ENCODE peak calls at places on chromosome 16, in six cellular contexts. A, Y, R, B, F and X are unnamed samples.
A peak's percentile ranks its signal among the peaks of the same experiment; 100 is the strongest.

GRCh38 chr16:55257971-55258613 is 65.9 kb upstream of the IRX6 start:
- DNase-seq in A (peak; percentile 79), Y (peak; percentile 51), R (peak; percentile 40), B (peak; percentile 77), F (peak; percentile 72), X (no peak)

GRCh38 chr16:787978-788398 is at the start of gene RPUSD1:
- DNase-seq in A (no peak), Y (no peak), R (no peak), B (no peak), F (no peak), X (no peak)

GRCh38 chr16:82440336-82440735 is 186.4 kb upstream of the CDH13 start:
- DNase-seq in A (peak; percentile 79), Y (no peak), R (no peak), B (no peak), F (peak; percentile 20), X (no peak)

GRCh38 chr16:65111306-65111705 is 10.6 kb downstream of the CDH11 start:
- DNase-seq in A (no peak), Y (no peak), R (no peak), B (no peak), F (no peak), X (no peak)

GRCh38 chr16:50326835-50327465 is 41.8 kb downstream of the BRD7 start:
- DNase-seq in A (peak; percentile 68), Y (peak; percentile 68), R (peak; percentile 38), B (no peak), F (no peak), X (no peak)

GRCh38 chr16:66304151-66304550 is 62.3 kb upstream of the CDH5 start:
- DNase-seq in A (no peak), Y (no peak), R (no peak), B (no peak), F (no peak), X (no peak)

GRCh38 chr16:2938206-2938605 is 25.9 kb upstream of the KREMEN2 start:
- DNase-seq in A (no peak), Y (no peak), R (no peak), B (no peak), F (no peak), X (no peak)

GRCh38 chr16:72099377-72099818 is 5.8 kb downstream of the DHX38 start:
- DNase-seq in A (peak; percentile 76), Y (peak; percentile 67), R (peak; percentile 68), B (peak; percentile 60), F (peak; percentile 37), X (peak; percentile 7)

GRCh38 chr16:17364319-17365210 is 106.2 kb downstream of the XYLT1 start:
- DNase-seq in A (no peak), Y (no peak), R (no peak), B (no peak), F (no peak), X (peak; percentile 96)

GRCh38 chr16:72061564-72061963 is 1.5 kb upstream of the HPR start:
- DNase-seq in A (no peak), Y (no peak), R (no peak), B (no peak), F (no peak), X (no peak)

GRCh38 chr16:10920726-10921427 is 21.4 kb downstream of the DEXI start:
- DNase-seq in A (no peak), Y (no peak), R (no peak), B (peak; percentile 83), F (no peak), X (no peak)

GRCh38 chr16:87836844-87837581 is 32.3 kb downstream of the SLC7A5 start:
- DNase-seq in A (peak; percentile 48), Y (no peak), R (no peak), B (no peak), F (no peak), X (no peak)

GRCh38 chr16:80317132-80318098 is 223.4 kb upstream of the DYNLRB2 start:
- DNase-seq in A (peak; percentile 34), Y (no peak), R (no peak), B (no peak), F (no peak), X (no peak)

GRCh38 chr16:11665071-11665491 is 3.2 kb upstream of the SNN start:
- DNase-seq in A (peak; percentile 55), Y (peak; percentile 76), R (no peak), B (no peak), F (no peak), X (no peak)

GRCh38 chr16:64406661-64407267 is 715.1 kb downstream of the CDH11 start:
- DNase-seq in A (peak; percentile 7), Y (no peak), R (no peak), B (no peak), F (no peak), X (no peak)

GRCh38 chr16:84052071-84052622 is 9.6 kb upstream of the SLC38A8 start:
- DNase-seq in A (no peak), Y (no peak), R (no peak), B (peak; percentile 49), F (no peak), X (no peak)

GRCh38 chr16:19520861-19521331 is 1.0 kb downstream of the GDE1 start:
- DNase-seq in A (no peak), Y (peak; percentile 10), R (peak; percentile 24), B (no peak), F (no peak), X (no peak)

GRCh38 chr16:69707920-69708683 is 18.3 kb downstream of the NQO1 start:
- DNase-seq in A (no peak), Y (no peak), R (no peak), B (no peak), F (no peak), X (no peak)

GRCh38 chr16:31071861-31072260 is 2.2 kb downstream of the ZNF668 start:
- DNase-seq in A (peak; percentile 28), Y (no peak), R (peak; percentile 18), B (no peak), F (no peak), X (peak; percentile 79)

GRCh38 chr16:49632798-49633189 is 223.1 kb downstream of the ZNF423 start:
- DNase-seq in A (no peak), Y (no peak), R (no peak), B (no peak), F (no peak), X (no peak)

GRCh38 chr16:57916735-57917450 is 54.0 kb downstream of the CNGB1 start:
- DNase-seq in A (no peak), Y (no peak), R (no peak), B (no peak), F (no peak), X (no peak)

GRCh38 chr16:30875881-30876791 is 17.7 kb downstream of the BCL7C start:
- DNase-seq in A (peak; percentile 31), Y (peak; percentile 80), R (no peak), B (no peak), F (no peak), X (no peak)

GRCh38 chr16:81740163-81740562 is 38.9 kb upstream of the PLCG2 start:
- DNase-seq in A (no peak), Y (peak; percentile 93), R (no peak), B (no peak), F (no peak), X (no peak)

GRCh38 chr16:30054959-30055553 is 10.5 kb upstream of the ALDOA start:
- DNase-seq in A (peak; percentile 79), Y (peak; percentile 63), R (no peak), B (no peak), F (no peak), X (no peak)

GRCh38 chr16:11914210-11914758 is 1.5 kb downstream of the GSPT1 start:
- DNase-seq in A (no peak), Y (peak; percentile 37), R (no peak), B (no peak), F (no peak), X (no peak)

GRCh38 chr16:89600427-89600826 is 13.0 kb upstream of the DPEP1 start:
- DNase-seq in A (no peak), Y (no peak), R (no peak), B (no peak), F (no peak), X (no peak)

GRCh38 chr16:89600956-89601355 is 12.5 kb upstream of the DPEP1 start:
- DNase-seq in A (no peak), Y (no peak), R (no peak), B (no peak), F (no peak), X (no peak)

GRCh38 chr16:89602952-89603590 is 10.4 kb upstream of the DPEP1 start:
- DNase-seq in A (no peak), Y (no peak), R (no peak), B (no peak), F (no peak), X (no peak)

GRCh38 chr16:89601906-89602272 is 11.6 kb upstream of the DPEP1 start:
- DNase-seq in A (no peak), Y (no peak), R (no peak), B (no peak), F (no peak), X (no peak)

GRCh38 chr16:89602273-89602951 is 11.0 kb upstream of the DPEP1 start:
- DNase-seq in A (peak; percentile 88), Y (peak; percentile 12), R (peak; percentile 94), B (no peak), F (no peak), X (peak; percentile 81)
- H3K4me3 ChIP-seq in A (no peak overlapping the region), Y (no peak overlapping the region), R (peak overlapping the region; percentile 20), B (no peak overlapping the region), F (no peak overlapping the region), X (peak overlapping the region; percentile 10)

GRCh38 chr16:89060207-89060794 is 33.4 kb upstream of the ACSF3 start:
- DNase-seq in A (no peak), Y (peak; percentile 62), R (no peak), B (no peak), F (no peak), X (no peak)
- H3K4me3 ChIP-seq in A (no peak overlapping the region), Y (peak overlapping the region; percentile 28), R (no peak overlapping the region), B (no peak overlapping the region), F (no peak overlapping the region), X (no peak overlapping the region)

GRCh38 chr16:23496826-23497542 is 13.3 kb downstream of the GGA2 start:
- DNase-seq in A (no peak), Y (no peak), R (peak; percentile 8), B (no peak), F (peak; percentile 61), X (no peak)
- H3K4me3 ChIP-seq in A (no peak overlapping the region), Y (no peak overlapping the region), R (no peak overlapping the region), B (no peak overlapping the region), F (no peak overlapping the region), X (no peak overlapping the region)

GRCh38 chr16:85220125-85220839 is 108.0 kb upstream of the CIBAR2 start:
- DNase-seq in A (no peak), Y (no peak), R (peak; percentile 43), B (peak; percentile 93), F (peak; percentile 75), X (peak; percentile 64)
- H3K4me3 ChIP-seq in A (no peak overlapping the region), Y (no peak overlapping the region), R (peak overlapping the region; percentile 33), B (peak overlapping the region; percentile 31), F (no peak overlapping the region), X (peak overlapping the region; percentile 29)

DNA sequence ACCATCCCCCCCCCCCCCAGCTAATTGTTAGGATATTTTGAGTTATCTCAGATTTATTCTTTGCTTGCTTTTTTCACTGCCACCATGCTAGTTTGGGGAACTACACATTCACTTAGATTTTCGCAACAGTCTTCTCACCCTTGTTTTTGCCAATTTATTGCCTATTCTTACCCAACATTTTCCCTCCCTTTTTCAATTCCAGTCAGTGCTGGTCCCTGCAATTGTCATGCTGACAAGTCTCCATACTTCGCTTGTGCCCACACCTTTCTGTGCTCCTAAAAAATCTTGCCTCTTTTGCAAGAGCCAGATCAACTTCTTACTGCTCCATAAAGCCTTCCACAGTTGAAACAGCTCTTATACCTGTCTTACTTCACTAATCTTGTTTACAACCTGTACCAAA is 16.3 kb downstream of the TNRC6A start:
- DNase-seq in A (no peak), Y (no peak), R (no peak), B (no peak), F (no peak), X (no peak)
- H3K4me3 ChIP-seq in A (no peak overlapping the region), Y (no peak overlapping the region), R (no peak overlapping the region), B (no peak overlapping the region), F (no peak overlapping the region), X (no peak overlapping the region)